ENCODE peak calls at places on chromosomes 13 and 19, in five cellular contexts. One of them, this sample, is unnamed.

GRCh38 chr19:33375760-33376159 is 2.3 kb downstream of the CEBPG start:
- DNase-seq in HepG2: peak
- DNase-seq in HEK293T: no peak
- DNase-seq in SK-N-SH: no peak
- DNase-seq in GM12878: no peak
- DNase-seq in this sample: peak

GRCh38 chr19:5130371-5131030 is 161.6 kb downstream of the KDM4B start:
- DNase-seq in HepG2: no peak
- DNase-seq in HEK293T: no peak
- DNase-seq in SK-N-SH: no peak
- DNase-seq in GM12878: peak
- DNase-seq in this sample: no peak

GRCh38 chr19:20078696-20079095 is 896 bp downstream of the ZNF90 start:
- DNase-seq in HepG2: no peak
- DNase-seq in HEK293T: no peak
- DNase-seq in SK-N-SH: peak
- DNase-seq in GM12878: no peak
- DNase-seq in this sample: no peak

GRCh38 chr13:50208826-50209335 is 193.6 kb downstream of the KCNRG start:
- DNase-seq in HepG2: peak
- DNase-seq in HEK293T: peak
- DNase-seq in SK-N-SH: no peak
- DNase-seq in GM12878: no peak
- DNase-seq in this sample: peak

GRCh38 chr13:39788097-39788496 is 132.6 kb downstream of the COG6 start:
- DNase-seq in HepG2: no peak
- DNase-seq in HEK293T: no peak
- DNase-seq in SK-N-SH: no peak
- DNase-seq in GM12878: no peak
- DNase-seq in this sample: no peak

GRCh38 chr19:801861-802496 is 4.7 kb downstream of the PTBP1 start:
- DNase-seq in HepG2: no peak
- DNase-seq in HEK293T: no peak
- DNase-seq in SK-N-SH: no peak
- DNase-seq in GM12878: no peak
- DNase-seq in this sample: peak

GRCh38 chr13:111249637-111250360 is 70.6 kb upstream of the TEX29 start:
- DNase-seq in HepG2: no peak
- DNase-seq in HEK293T: no peak
- DNase-seq in SK-N-SH: no peak
- DNase-seq in GM12878: no peak
- DNase-seq in this sample: no peak

GRCh38 chr19:32459199-32459865 is 53.8 kb downstream of the DPY19L3 start:
- DNase-seq in HepG2: peak
- DNase-seq in HEK293T: no peak
- DNase-seq in SK-N-SH: no peak
- DNase-seq in GM12878: no peak
- DNase-seq in this sample: no peak

GRCh38 chr13:47628666-47629065 is 372.4 kb downstream of the SUCLA2 start:
- DNase-seq in HepG2: no peak
- DNase-seq in HEK293T: no peak
- DNase-seq in SK-N-SH: no peak
- DNase-seq in GM12878: no peak
- DNase-seq in this sample: no peak

GRCh38 chr19:49676690-49677231 is 310 bp upstream of the PRMT1 start:
- DNase-seq in HepG2: peak
- DNase-seq in HEK293T: peak
- DNase-seq in SK-N-SH: peak
- DNase-seq in GM12878: peak
- DNase-seq in this sample: peak

GRCh38 chr13:40344270-40345148 is 321.9 kb downstream of the FOXO1 start:
- DNase-seq in HepG2: peak
- DNase-seq in HEK293T: no peak
- DNase-seq in SK-N-SH: no peak
- DNase-seq in GM12878: peak
- DNase-seq in this sample: no peak

GRCh38 chr13:48126944-48127814 is 32.3 kb upstream of the MED4 start:
- DNase-seq in HepG2: peak
- DNase-seq in HEK293T: peak
- DNase-seq in SK-N-SH: peak
- DNase-seq in GM12878: peak
- DNase-seq in this sample: peak

GRCh38 chr13:85864963-85865530 is 65.8 kb upstream of the SLITRK6 start:
- DNase-seq in HepG2: peak
- DNase-seq in HEK293T: peak
- DNase-seq in SK-N-SH: peak
- DNase-seq in GM12878: no peak
- DNase-seq in this sample: peak

GRCh38 chr19:35044317-35045117 is 3.0 kb downstream of the HPN start:
- DNase-seq in HepG2: peak
- DNase-seq in HEK293T: peak
- DNase-seq in SK-N-SH: peak
- DNase-seq in GM12878: no peak
- DNase-seq in this sample: peak

GRCh38 chr19:12985049-12985776 is 10.1 kb upstream of the NFIX start:
- DNase-seq in HepG2: peak
- DNase-seq in HEK293T: no peak
- DNase-seq in SK-N-SH: no peak
- DNase-seq in GM12878: no peak
- DNase-seq in this sample: peak

GRCh38 chr19:12983091-12983490 is 12.2 kb upstream of the NFIX start:
- DNase-seq in HepG2: no peak
- DNase-seq in HEK293T: no peak
- DNase-seq in SK-N-SH: no peak
- DNase-seq in GM12878: no peak
- DNase-seq in this sample: no peak

GRCh38 chr19:12984683-12985048 is 10.6 kb upstream of the NFIX start:
- DNase-seq in HepG2: no peak
- DNase-seq in HEK293T: no peak
- DNase-seq in SK-N-SH: no peak
- DNase-seq in GM12878: no peak
- DNase-seq in this sample: no peak

GRCh38 chr19:12983561-12984142 is 11.6 kb upstream of the NFIX start:
- DNase-seq in HepG2: peak
- DNase-seq in HEK293T: peak
- DNase-seq in SK-N-SH: peak
- DNase-seq in GM12878: no peak
- DNase-seq in this sample: peak

GRCh38 chr19:12984143-12984627 is 11.1 kb upstream of the NFIX start:
- DNase-seq in HepG2: no peak
- DNase-seq in HEK293T: no peak
- DNase-seq in SK-N-SH: no peak
- DNase-seq in GM12878: no peak
- DNase-seq in this sample: no peak
- TF ChIP-seq FOXM1 in HepG2: no peak
- TF ChIP-seq FOXM1 in HEK293T: no peak
- TF ChIP-seq FOXM1 in SK-N-SH: no peak
- TF ChIP-seq FOXM1 in GM12878: no peak
- TF ChIP-seq FOXM1 in this sample: no peak

GRCh38 chr13:112444001-112444311 is 67.8 kb downstream of the SPACA7 start:
- DNase-seq in HepG2: peak
- DNase-seq in HEK293T: peak
- DNase-seq in SK-N-SH: peak
- DNase-seq in GM12878: no peak
- DNase-seq in this sample: peak
- TF ChIP-seq FOXM1 in HepG2: no peak
- TF ChIP-seq FOXM1 in HEK293T: no peak
- TF ChIP-seq FOXM1 in SK-N-SH: no peak
- TF ChIP-seq FOXM1 in GM12878: no peak
- TF ChIP-seq FOXM1 in this sample: no peak

GRCh38 chr19:47687906-47688305 is 25.3 kb upstream of the EHD2 start:
- DNase-seq in HepG2: no peak
- DNase-seq in HEK293T: no peak
- DNase-seq in SK-N-SH: no peak
- DNase-seq in GM12878: no peak
- DNase-seq in this sample: no peak

GRCh38 chr19:47682939-47683338 is 30.3 kb upstream of the EHD2 start:
- DNase-seq in HepG2: no peak
- DNase-seq in HEK293T: no peak
- DNase-seq in SK-N-SH: no peak
- DNase-seq in GM12878: no peak
- DNase-seq in this sample: no peak

GRCh38 chr19:47691782-47692181 is 21.4 kb upstream of the EHD2 start:
- DNase-seq in HepG2: no peak
- DNase-seq in HEK293T: no peak
- DNase-seq in SK-N-SH: no peak
- DNase-seq in GM12878: no peak
- DNase-seq in this sample: no peak

GRCh38 chr19:47691090-47691489 is 22.1 kb upstream of the EHD2 start:
- DNase-seq in HepG2: no peak
- DNase-seq in HEK293T: no peak
- DNase-seq in SK-N-SH: no peak
- DNase-seq in GM12878: no peak
- DNase-seq in this sample: no peak

DNA sequence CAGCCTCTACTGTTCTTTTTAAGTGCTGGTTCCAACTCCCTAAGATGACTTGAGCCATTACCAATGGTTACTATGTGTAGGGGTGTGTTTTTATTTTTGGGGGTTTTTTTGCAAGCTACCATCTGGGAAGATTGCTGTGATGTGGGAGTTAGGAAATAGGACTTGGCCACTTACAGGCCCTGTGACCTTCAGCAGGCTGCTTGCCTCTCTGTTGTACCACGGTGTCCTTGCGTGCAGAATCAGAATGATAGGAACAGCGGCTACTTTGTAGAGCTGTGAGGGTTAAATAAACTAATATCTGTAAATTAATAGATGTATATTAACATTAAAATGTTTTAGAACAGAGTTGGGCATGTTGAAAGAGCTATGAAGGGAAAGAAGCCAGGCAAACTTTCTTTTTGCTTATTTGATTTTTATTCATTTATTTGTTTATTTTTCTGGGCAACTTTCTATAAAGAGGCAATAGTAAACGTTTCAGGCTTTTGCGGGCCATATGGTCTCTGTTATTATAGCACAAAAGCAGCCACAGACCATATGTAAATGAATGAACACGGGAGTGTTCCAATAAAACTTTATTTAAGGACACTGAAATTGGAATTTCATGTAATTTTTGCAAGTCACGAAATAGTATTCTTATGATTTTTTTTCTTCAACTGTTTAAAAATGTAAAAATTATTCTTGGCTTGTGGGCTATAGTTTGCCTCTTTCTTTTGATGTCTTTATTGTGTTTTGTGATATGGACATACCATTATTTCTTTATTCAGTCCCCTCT is 26.4 kb upstream of the EHD2 start:
- DNase-seq in HepG2: no peak
- DNase-seq in HEK293T: no peak
- DNase-seq in SK-N-SH: no peak
- DNase-seq in GM12878: no peak
- DNase-seq in this sample: no peak
- TF ChIP-seq FOXM1 in HepG2: no peak
- TF ChIP-seq FOXM1 in HEK293T: no peak
- TF ChIP-seq FOXM1 in SK-N-SH: no peak
- TF ChIP-seq FOXM1 in GM12878: no peak
- TF ChIP-seq FOXM1 in this sample: no peak

GRCh38 chr19:38434549-38435051 is 1.1 kb downstream of the RYR1 start:
- DNase-seq in HepG2: no peak
- DNase-seq in HEK293T: no peak
- DNase-seq in SK-N-SH: no peak
- DNase-seq in GM12878: no peak
- DNase-seq in this sample: peak

GRCh38 chr19:38437295-38437694 is 3.8 kb downstream of the RYR1 start:
- DNase-seq in HepG2: no peak
- DNase-seq in HEK293T: no peak
- DNase-seq in SK-N-SH: no peak
- DNase-seq in GM12878: no peak
- DNase-seq in this sample: no peak

GRCh38 chr19:38429811-38430156 is 3.7 kb upstream of the RYR1 start:
- DNase-seq in HepG2: no peak
- DNase-seq in HEK293T: no peak
- DNase-seq in SK-N-SH: no peak
- DNase-seq in GM12878: no peak
- DNase-seq in this sample: no peak

GRCh38 chr19:38430931-38431330 is 2.6 kb upstream of the RYR1 start:
- DNase-seq in HepG2: no peak
- DNase-seq in HEK293T: no peak
- DNase-seq in SK-N-SH: no peak
- DNase-seq in GM12878: no peak
- DNase-seq in this sample: no peak

GRCh38 chr19:38433268-38433733 is at the start of gene RYR1:
- DNase-seq in HepG2: no peak
- DNase-seq in HEK293T: no peak
- DNase-seq in SK-N-SH: peak
- DNase-seq in GM12878: no peak
- DNase-seq in this sample: peak
- TF ChIP-seq FOXM1 in HepG2: no peak
- TF ChIP-seq FOXM1 in HEK293T: no peak
- TF ChIP-seq FOXM1 in SK-N-SH: no peak
- TF ChIP-seq FOXM1 in GM12878: no peak
- TF ChIP-seq FOXM1 in this sample: peak

DNA sequence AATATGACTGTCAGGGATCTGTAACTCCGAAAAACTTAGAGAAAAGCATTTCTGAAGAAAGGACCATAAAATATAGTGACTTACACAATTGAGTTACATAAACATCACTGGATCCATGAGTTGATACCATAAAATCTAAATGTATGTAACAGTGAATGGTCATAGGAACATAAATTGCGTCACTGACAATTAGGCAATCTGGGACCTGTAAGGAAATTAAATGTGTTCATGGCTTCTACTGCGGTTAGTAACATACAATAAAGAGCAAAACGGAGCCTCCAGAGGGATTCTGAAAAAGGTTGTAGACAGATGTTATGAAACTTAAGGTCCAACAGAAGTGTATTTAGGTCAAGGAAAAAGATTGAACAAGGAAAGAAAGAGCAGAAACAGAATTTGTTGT is 27.1 kb downstream of the POU4F1 start:
- DNase-seq in HepG2: no peak
- DNase-seq in HEK293T: no peak
- DNase-seq in SK-N-SH: no peak
- DNase-seq in GM12878: no peak
- DNase-seq in this sample: no peak
- TF ChIP-seq FOXM1 in HepG2: no peak
- TF ChIP-seq FOXM1 in HEK293T: no peak
- TF ChIP-seq FOXM1 in SK-N-SH: no peak
- TF ChIP-seq FOXM1 in GM12878: no peak
- TF ChIP-seq FOXM1 in this sample: no peak

DNA sequence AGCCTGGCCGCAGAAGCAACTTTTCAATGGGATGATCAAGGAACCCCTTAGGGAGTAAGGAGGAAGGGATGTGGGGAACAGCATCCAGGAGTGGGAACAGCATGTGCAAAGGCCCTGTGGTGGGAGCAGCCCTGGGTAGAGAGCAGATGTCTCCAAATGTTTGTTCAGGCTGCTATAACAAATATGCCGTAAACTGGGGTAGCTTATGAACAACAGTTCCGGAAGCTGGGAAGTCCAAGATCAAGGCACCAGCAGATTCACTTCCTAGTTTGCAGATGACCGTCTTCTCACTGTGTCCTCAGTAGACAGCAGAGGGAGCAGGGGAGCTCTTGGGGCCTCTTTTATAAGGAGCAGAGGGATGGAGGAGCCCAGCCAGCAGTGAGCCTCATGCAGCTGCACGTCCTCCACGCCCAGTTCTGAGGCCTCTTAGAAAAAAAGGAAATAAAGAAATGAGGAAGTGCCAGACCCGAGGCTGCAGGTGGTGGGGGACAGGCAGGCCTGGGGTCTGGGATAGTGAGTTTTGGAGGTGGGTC is 4.2 kb upstream of the LRRC25 start:
- DNase-seq in HepG2: peak
- DNase-seq in HEK293T: peak
- DNase-seq in SK-N-SH: no peak
- DNase-seq in GM12878: no peak
- DNase-seq in this sample: peak
- TF ChIP-seq FOXM1 in HepG2: no peak
- TF ChIP-seq FOXM1 in HEK293T: no peak
- TF ChIP-seq FOXM1 in SK-N-SH: no peak
- TF ChIP-seq FOXM1 in GM12878: no peak
- TF ChIP-seq FOXM1 in this sample: no peak

This sample was measured in K562.